ENCODE peak calls at places on chromosomes 6 and 20, in five cellular contexts. One of them, this sample, is unnamed.

GRCh38 chr20:16527438-16527837 is 45.8 kb downstream of the KIF16B start:
- DNase-seq in mesenchymal stem cell: no peak
- DNase-seq in mesendoderm: no peak
- DNase-seq in IMR-90: no peak
- DNase-seq in H9: no peak
- DNase-seq in this sample: no peak

GRCh38 chr6:41071501-41071922 is 644 bp downstream of the OARD1 start:
- DNase-seq in mesenchymal stem cell: no peak
- DNase-seq in mesendoderm: no peak
- DNase-seq in IMR-90: peak; percentile 76
- DNase-seq in H9: no peak
- DNase-seq in this sample: no peak

GRCh38 chr20:23199356-23199755 is 113.2 kb upstream of the CD93 start:
- DNase-seq in mesenchymal stem cell: no peak
- DNase-seq in mesendoderm: peak; percentile 60
- DNase-seq in IMR-90: no peak
- DNase-seq in H9: no peak
- DNase-seq in this sample: no peak

GRCh38 chr6:169291639-169292339 is 38.1 kb upstream of the THBS2 start:
- DNase-seq in mesenchymal stem cell: no peak
- DNase-seq in mesendoderm: no peak
- DNase-seq in IMR-90: no peak
- DNase-seq in H9: no peak
- DNase-seq in this sample: peak; percentile 67

GRCh38 chr6:121522265-121522664 is 86.8 kb downstream of the GJA1 start:
- DNase-seq in mesenchymal stem cell: peak; percentile 94
- DNase-seq in mesendoderm: peak; percentile 11
- DNase-seq in IMR-90: peak; percentile 96
- DNase-seq in H9: no peak
- DNase-seq in this sample: peak; percentile 65

GRCh38 chr6:164109770-164110140 is 695.2 kb downstream of the QKI start:
- DNase-seq in mesenchymal stem cell: peak; percentile 6
- DNase-seq in mesendoderm: peak; percentile 38
- DNase-seq in IMR-90: no peak
- DNase-seq in H9: peak; percentile 57
- DNase-seq in this sample: peak; percentile 83

GRCh38 chr20:15799871-15800270 is 773.4 kb downstream of the KIF16B start:
- DNase-seq in mesenchymal stem cell: peak; percentile 18
- DNase-seq in mesendoderm: no peak
- DNase-seq in IMR-90: peak; percentile 0
- DNase-seq in H9: no peak
- DNase-seq in this sample: no peak

GRCh38 chr20:23613676-23614075 is 8.0 kb upstream of the CST9 start:
- DNase-seq in mesenchymal stem cell: no peak
- DNase-seq in mesendoderm: no peak
- DNase-seq in IMR-90: no peak
- DNase-seq in H9: no peak
- DNase-seq in this sample: no peak

GRCh38 chr6:14799928-14800327 is 445.9 kb upstream of the JARID2 start:
- DNase-seq in mesenchymal stem cell: peak; percentile 85
- DNase-seq in mesendoderm: peak; percentile 97
- DNase-seq in IMR-90: peak; percentile 81
- DNase-seq in H9: peak; percentile 69
- DNase-seq in this sample: peak; percentile 52

GRCh38 chr6:13917141-13917540 is 7.6 kb upstream of the RNF182 start:
- DNase-seq in mesenchymal stem cell: peak; percentile 22
- DNase-seq in mesendoderm: peak; percentile 40
- DNase-seq in IMR-90: no peak
- DNase-seq in H9: no peak
- DNase-seq in this sample: no peak

GRCh38 chr20:31719644-31720485 is 2.8 kb downstream of the BCL2L1 start:
- DNase-seq in mesenchymal stem cell: no peak
- DNase-seq in mesendoderm: peak; percentile 87
- DNase-seq in IMR-90: no peak
- DNase-seq in H9: peak; percentile 58
- DNase-seq in this sample: peak; percentile 69

GRCh38 chr20:37711987-37712961 is 18.4 kb downstream of the CTNNBL1 start:
- DNase-seq in mesenchymal stem cell: no peak
- DNase-seq in mesendoderm: peak; percentile 48
- DNase-seq in IMR-90: no peak
- DNase-seq in H9: no peak
- DNase-seq in this sample: peak; percentile 8

GRCh38 chr6:37175332-37176267 is 5.6 kb downstream of the PIM1 start:
- DNase-seq in mesenchymal stem cell: no peak
- DNase-seq in mesendoderm: no peak
- DNase-seq in IMR-90: no peak
- DNase-seq in H9: no peak
- DNase-seq in this sample: no peak

GRCh38 chr6:74409447-74409846 is 713.4 kb downstream of the CD109 start:
- DNase-seq in mesenchymal stem cell: peak; percentile 79
- DNase-seq in mesendoderm: peak; percentile 29
- DNase-seq in IMR-90: peak; percentile 87
- DNase-seq in H9: no peak
- DNase-seq in this sample: no peak

GRCh38 chr6:94562846-94563245 is 1014.5 kb upstream of the MANEA start:
- DNase-seq in mesenchymal stem cell: no peak
- DNase-seq in mesendoderm: no peak
- DNase-seq in IMR-90: no peak
- DNase-seq in H9: no peak
- DNase-seq in this sample: no peak

GRCh38 chr6:7207688-7208087 is 99.9 kb downstream of the RREB1 start:
- DNase-seq in mesenchymal stem cell: no peak
- DNase-seq in mesendoderm: no peak
- DNase-seq in IMR-90: no peak
- DNase-seq in H9: no peak
- DNase-seq in this sample: no peak

GRCh38 chr20:44185574-44185973 is 1.4 kb downstream of the JPH2 start:
- DNase-seq in mesenchymal stem cell: no peak
- DNase-seq in mesendoderm: no peak
- DNase-seq in IMR-90: no peak
- DNase-seq in H9: no peak
- DNase-seq in this sample: no peak

GRCh38 chr6:148146717-148147116 is 195.9 kb upstream of the SASH1 start:
- DNase-seq in mesenchymal stem cell: no peak
- DNase-seq in mesendoderm: peak; percentile 35
- DNase-seq in IMR-90: peak; percentile 36
- DNase-seq in H9: no peak
- DNase-seq in this sample: no peak

GRCh38 chr6:158662607-158663464 is 13.0 kb downstream of the SYTL3 start:
- DNase-seq in mesenchymal stem cell: no peak
- DNase-seq in mesendoderm: no peak
- DNase-seq in IMR-90: peak; percentile 65
- DNase-seq in H9: no peak
- DNase-seq in this sample: no peak

GRCh38 chr6:89436226-89436625 is 3.3 kb downstream of the ANKRD6 start:
- DNase-seq in mesenchymal stem cell: no peak
- DNase-seq in mesendoderm: no peak
- DNase-seq in IMR-90: no peak
- DNase-seq in H9: no peak
- DNase-seq in this sample: no peak

GRCh38 chr6:131966443-131966842 is 15.3 kb upstream of the CCN2 start:
- DNase-seq in mesenchymal stem cell: peak; percentile 98
- DNase-seq in mesendoderm: no peak
- DNase-seq in IMR-90: peak; percentile 28
- DNase-seq in H9: no peak
- DNase-seq in this sample: no peak

GRCh38 chr6:35425284-35425683 is 26.9 kb upstream of the FANCE start:
- DNase-seq in mesenchymal stem cell: peak; percentile 73
- DNase-seq in mesendoderm: no peak
- DNase-seq in IMR-90: peak; percentile 96
- DNase-seq in H9: no peak
- DNase-seq in this sample: no peak

GRCh38 chr6:53244958-53245357 is 96.3 kb upstream of the GCM1 start:
- DNase-seq in mesenchymal stem cell: no peak
- DNase-seq in mesendoderm: no peak
- DNase-seq in IMR-90: no peak
- DNase-seq in H9: no peak
- DNase-seq in this sample: peak; percentile 3

GRCh38 chr6:157579467-157580031 is 198.6 kb downstream of the ZDHHC14 start:
- DNase-seq in mesenchymal stem cell: no peak
- DNase-seq in mesendoderm: no peak
- DNase-seq in IMR-90: no peak
- DNase-seq in H9: no peak
- DNase-seq in this sample: peak; percentile 50

GRCh38 chr6:47200536-47201334 is 109.0 kb downstream of the TNFRSF21 start:
- DNase-seq in mesenchymal stem cell: peak; percentile 24
- DNase-seq in mesendoderm: no peak
- DNase-seq in IMR-90: no peak
- DNase-seq in H9: no peak
- DNase-seq in this sample: no peak

GRCh38 chr20:41142241-41142640 is 4.9 kb downstream of the PLCG1 start:
- DNase-seq in mesenchymal stem cell: no peak
- DNase-seq in mesendoderm: no peak
- DNase-seq in IMR-90: no peak
- DNase-seq in H9: no peak
- DNase-seq in this sample: no peak

GRCh38 chr6:150267686-150268561 is 100.9 kb upstream of the IYD start:
- DNase-seq in mesenchymal stem cell: peak; percentile 24
- DNase-seq in mesendoderm: no peak
- DNase-seq in IMR-90: peak; percentile 88
- DNase-seq in H9: no peak
- DNase-seq in this sample: peak; percentile 20

GRCh38 chr6:158813032-158813431 is 6.1 kb downstream of the EZR start:
- DNase-seq in mesenchymal stem cell: no peak
- DNase-seq in mesendoderm: no peak
- DNase-seq in IMR-90: no peak
- DNase-seq in H9: no peak
- DNase-seq in this sample: no peak

GRCh38 chr6:100719883-100720682 is 161.0 kb downstream of the ASCC3 start:
- DNase-seq in mesenchymal stem cell: peak; percentile 55
- DNase-seq in mesendoderm: peak; percentile 27
- DNase-seq in IMR-90: peak; percentile 41
- DNase-seq in H9: no peak
- DNase-seq in this sample: peak; percentile 67

GRCh38 chr6:111113731-111114438 is 26.6 kb downstream of the SLC16A10 start:
- DNase-seq in mesenchymal stem cell: peak; percentile 26
- DNase-seq in mesendoderm: no peak
- DNase-seq in IMR-90: peak; percentile 48
- DNase-seq in H9: peak; percentile 43
- DNase-seq in this sample: peak; percentile 40
- H3K23ac ChIP-seq in mesenchymal stem cell: no peak overlapping the region
- H3K23ac ChIP-seq in mesendoderm: no peak overlapping the region
- H3K23ac ChIP-seq in IMR-90: no peak overlapping the region
- H3K23ac ChIP-seq in H9: no peak overlapping the region
- H3K23ac ChIP-seq in this sample: no peak overlapping the region

DNA sequence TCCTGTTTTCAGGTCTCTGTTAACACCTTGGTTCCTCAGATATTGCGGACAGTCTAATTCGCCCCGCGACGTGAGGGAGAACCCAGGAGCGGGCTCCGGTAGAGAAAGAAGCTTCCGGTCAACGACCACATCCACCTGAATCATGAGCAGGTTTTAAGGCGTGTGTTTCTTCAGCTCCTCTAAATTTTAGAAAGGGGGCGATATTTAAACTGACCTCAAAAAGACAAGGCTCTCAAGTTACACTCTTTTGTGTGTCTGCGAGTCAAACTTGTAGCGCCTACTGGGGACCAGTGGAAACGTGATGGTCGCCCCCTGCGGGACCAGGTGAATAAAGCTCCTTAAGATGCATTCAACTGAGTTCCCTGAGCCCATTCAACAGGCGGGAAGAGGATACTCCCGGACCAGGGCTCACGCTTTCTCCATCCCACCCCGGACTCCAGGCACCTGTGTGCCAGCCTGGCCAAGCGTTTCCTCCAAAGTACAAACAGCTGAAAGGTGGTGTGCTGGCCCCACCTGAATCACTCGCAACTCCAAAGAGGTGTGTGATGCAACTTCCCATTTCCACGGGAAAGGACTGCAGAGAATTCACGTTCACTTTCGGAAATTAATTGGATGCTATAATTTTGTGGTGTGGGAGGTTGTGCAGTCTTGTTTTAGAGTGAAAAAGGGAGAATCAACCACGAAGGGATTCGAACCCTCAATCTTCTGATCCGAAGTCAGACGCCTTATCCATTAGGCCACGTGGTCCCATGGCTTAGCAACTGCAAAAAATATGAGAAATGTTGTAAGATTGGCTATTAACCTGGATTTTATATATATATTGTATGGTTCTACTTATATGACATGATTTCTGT is 17.0 kb downstream of the GPX5 start:
- DNase-seq in mesenchymal stem cell: peak; percentile 73
- DNase-seq in mesendoderm: peak; percentile 99
- DNase-seq in IMR-90: peak; percentile 91
- DNase-seq in H9: peak; percentile 97
- DNase-seq in this sample: peak; percentile 81
- H3K23ac ChIP-seq in mesenchymal stem cell: no peak overlapping the region
- H3K23ac ChIP-seq in mesendoderm: no peak overlapping the region
- H3K23ac ChIP-seq in IMR-90: no peak overlapping the region
- H3K23ac ChIP-seq in H9: no peak overlapping the region
- H3K23ac ChIP-seq in this sample: no peak overlapping the region

GRCh38 chr20:62232764-62233645 is 5.3 kb upstream of the OSBPL2 start:
- DNase-seq in mesenchymal stem cell: no peak
- DNase-seq in mesendoderm: no peak
- DNase-seq in IMR-90: no peak
- DNase-seq in H9: no peak
- DNase-seq in this sample: no peak
- H3K23ac ChIP-seq in mesenchymal stem cell: no peak overlapping the region
- H3K23ac ChIP-seq in mesendoderm: no peak overlapping the region
- H3K23ac ChIP-seq in IMR-90: no peak overlapping the region
- H3K23ac ChIP-seq in H9: no peak overlapping the region
- H3K23ac ChIP-seq in this sample: no peak overlapping the region

GRCh38 chr6:30889138-30889885 is 5.0 kb downstream of the DDR1 start:
- DNase-seq in mesenchymal stem cell: no peak
- DNase-seq in mesendoderm: no peak
- DNase-seq in IMR-90: no peak
- DNase-seq in H9: peak; percentile 16
- DNase-seq in this sample: no peak
- H3K23ac ChIP-seq in mesenchymal stem cell: no peak overlapping the region
- H3K23ac ChIP-seq in mesendoderm: no peak overlapping the region
- H3K23ac ChIP-seq in IMR-90: no peak overlapping the region
- H3K23ac ChIP-seq in H9: no peak overlapping the region
- H3K23ac ChIP-seq in this sample: no peak overlapping the region

This sample was measured in trophoblast cell.